ENCODE peak calls at places on chromosomes 3 and 15, in seven cellular contexts. One of them, this sample, is unnamed.

GRCh38 chr15:38325290-38325990 is 72.8 kb downstream of the SPRED1 start:
- DNase-seq in Calu3: no peak
- DNase-seq in IMR-90: peak; percentile 14
- DNase-seq in WERI-Rb-1: no peak
- DNase-seq in WTC11: no peak
- DNase-seq in brain microvascular endothelial cell: no peak
- DNase-seq in cardiac fibroblast: no peak
- DNase-seq in this sample: no peak

GRCh38 chr15:49242820-49243219 is 72.8 kb downstream of the GALK2 start:
- DNase-seq in Calu3: no peak
- DNase-seq in IMR-90: peak; percentile 95
- DNase-seq in WERI-Rb-1: no peak
- DNase-seq in WTC11: no peak
- DNase-seq in brain microvascular endothelial cell: peak; percentile 80
- DNase-seq in cardiac fibroblast: peak; percentile 84
- DNase-seq in this sample: no peak

GRCh38 chr15:31136016-31136415 is 34.5 kb upstream of the TRPM1 start:
- DNase-seq in Calu3: no peak
- DNase-seq in IMR-90: no peak
- DNase-seq in WERI-Rb-1: peak; percentile 15
- DNase-seq in WTC11: peak; percentile 49
- DNase-seq in brain microvascular endothelial cell: no peak
- DNase-seq in cardiac fibroblast: no peak
- DNase-seq in this sample: no peak

GRCh38 chr15:40696228-40696627 is 1.3 kb downstream of the RAD51 start:
- DNase-seq in Calu3: no peak
- DNase-seq in IMR-90: no peak
- DNase-seq in WERI-Rb-1: no peak
- DNase-seq in WTC11: no peak
- DNase-seq in brain microvascular endothelial cell: no peak
- DNase-seq in cardiac fibroblast: peak; percentile 5
- DNase-seq in this sample: no peak

GRCh38 chr15:83206971-83207621 is 527 bp downstream of the HDGFL3 start:
- DNase-seq in Calu3: peak; percentile 55
- DNase-seq in IMR-90: no peak
- DNase-seq in WERI-Rb-1: peak; percentile 49
- DNase-seq in WTC11: peak; percentile 57
- DNase-seq in brain microvascular endothelial cell: peak; percentile 9
- DNase-seq in cardiac fibroblast: peak; percentile 34
- DNase-seq in this sample: peak; percentile 51

GRCh38 chr15:80701676-80702311 is 6.7 kb downstream of the ABHD17C start:
- DNase-seq in Calu3: peak; percentile 39
- DNase-seq in IMR-90: no peak
- DNase-seq in WERI-Rb-1: no peak
- DNase-seq in WTC11: no peak
- DNase-seq in brain microvascular endothelial cell: no peak
- DNase-seq in cardiac fibroblast: no peak
- DNase-seq in this sample: no peak

GRCh38 chr15:40754574-40754882 is 526 bp downstream of the RMDN3 start:
- DNase-seq in Calu3: no peak
- DNase-seq in IMR-90: no peak
- DNase-seq in WERI-Rb-1: no peak
- DNase-seq in WTC11: peak; percentile 39
- DNase-seq in brain microvascular endothelial cell: no peak
- DNase-seq in cardiac fibroblast: peak; percentile 18
- DNase-seq in this sample: no peak

GRCh38 chr3:197224034-197224444 is 74.4 kb downstream of the DLG1 start:
- DNase-seq in Calu3: peak; percentile 24
- DNase-seq in IMR-90: peak; percentile 67
- DNase-seq in WERI-Rb-1: no peak
- DNase-seq in WTC11: no peak
- DNase-seq in brain microvascular endothelial cell: no peak
- DNase-seq in cardiac fibroblast: peak; percentile 78
- DNase-seq in this sample: no peak

GRCh38 chr15:74817370-74817737 is 4.7 kb downstream of the LMAN1L start:
- DNase-seq in Calu3: peak; percentile 29
- DNase-seq in IMR-90: peak; percentile 16
- DNase-seq in WERI-Rb-1: peak; percentile 88
- DNase-seq in WTC11: no peak
- DNase-seq in brain microvascular endothelial cell: peak; percentile 5
- DNase-seq in cardiac fibroblast: peak; percentile 30
- DNase-seq in this sample: no peak

GRCh38 chr3:127961963-127962362 is 46.9 kb downstream of the KBTBD12 start:
- DNase-seq in Calu3: peak; percentile 79
- DNase-seq in IMR-90: peak; percentile 25
- DNase-seq in WERI-Rb-1: no peak
- DNase-seq in WTC11: no peak
- DNase-seq in brain microvascular endothelial cell: peak; percentile 38
- DNase-seq in cardiac fibroblast: peak; percentile 37
- DNase-seq in this sample: no peak

GRCh38 chr3:35651888-35652287 is 12.6 kb downstream of the ARPP21 start:
- DNase-seq in Calu3: no peak
- DNase-seq in IMR-90: peak; percentile 22
- DNase-seq in WERI-Rb-1: no peak
- DNase-seq in WTC11: no peak
- DNase-seq in brain microvascular endothelial cell: peak; percentile 50
- DNase-seq in cardiac fibroblast: peak; percentile 66
- DNase-seq in this sample: no peak

GRCh38 chr15:66765478-66766281 is 63.6 kb downstream of the SMAD6 start:
- DNase-seq in Calu3: peak; percentile 99
- DNase-seq in IMR-90: no peak
- DNase-seq in WERI-Rb-1: no peak
- DNase-seq in WTC11: no peak
- DNase-seq in brain microvascular endothelial cell: no peak
- DNase-seq in cardiac fibroblast: no peak
- DNase-seq in this sample: no peak

GRCh38 chr3:144032531-144033234 is 61.1 kb downstream of the DIPK2A start:
- DNase-seq in Calu3: no peak
- DNase-seq in IMR-90: no peak
- DNase-seq in WERI-Rb-1: no peak
- DNase-seq in WTC11: no peak
- DNase-seq in brain microvascular endothelial cell: no peak
- DNase-seq in cardiac fibroblast: no peak
- DNase-seq in this sample: no peak

GRCh38 chr15:67746022-67746421 is 79.3 kb upstream of the SKOR1 start:
- DNase-seq in Calu3: no peak
- DNase-seq in IMR-90: peak; percentile 36
- DNase-seq in WERI-Rb-1: no peak
- DNase-seq in WTC11: no peak
- DNase-seq in brain microvascular endothelial cell: no peak
- DNase-seq in cardiac fibroblast: peak; percentile 87
- DNase-seq in this sample: no peak

GRCh38 chr3:45152307-45152706 is 6.1 kb upstream of the CDCP1 start:
- DNase-seq in Calu3: no peak
- DNase-seq in IMR-90: no peak
- DNase-seq in WERI-Rb-1: no peak
- DNase-seq in WTC11: no peak
- DNase-seq in brain microvascular endothelial cell: no peak
- DNase-seq in cardiac fibroblast: no peak
- DNase-seq in this sample: no peak

GRCh38 chr3:38725726-38726410 is 76.4 kb upstream of the SCN5A start:
- DNase-seq in Calu3: no peak
- DNase-seq in IMR-90: peak; percentile 76
- DNase-seq in WERI-Rb-1: no peak
- DNase-seq in WTC11: no peak
- DNase-seq in brain microvascular endothelial cell: peak; percentile 36
- DNase-seq in cardiac fibroblast: peak; percentile 39
- DNase-seq in this sample: no peak

GRCh38 chr3:73582535-73582934 is 42.2 kb downstream of the PDZRN3 start:
- DNase-seq in Calu3: no peak
- DNase-seq in IMR-90: no peak
- DNase-seq in WERI-Rb-1: no peak
- DNase-seq in WTC11: no peak
- DNase-seq in brain microvascular endothelial cell: no peak
- DNase-seq in cardiac fibroblast: no peak
- DNase-seq in this sample: no peak

GRCh38 chr15:38297623-38298388 is 45.2 kb downstream of the SPRED1 start:
- DNase-seq in Calu3: no peak
- DNase-seq in IMR-90: peak; percentile 62
- DNase-seq in WERI-Rb-1: no peak
- DNase-seq in WTC11: no peak
- DNase-seq in brain microvascular endothelial cell: no peak
- DNase-seq in cardiac fibroblast: peak; percentile 55
- DNase-seq in this sample: no peak

DNA sequence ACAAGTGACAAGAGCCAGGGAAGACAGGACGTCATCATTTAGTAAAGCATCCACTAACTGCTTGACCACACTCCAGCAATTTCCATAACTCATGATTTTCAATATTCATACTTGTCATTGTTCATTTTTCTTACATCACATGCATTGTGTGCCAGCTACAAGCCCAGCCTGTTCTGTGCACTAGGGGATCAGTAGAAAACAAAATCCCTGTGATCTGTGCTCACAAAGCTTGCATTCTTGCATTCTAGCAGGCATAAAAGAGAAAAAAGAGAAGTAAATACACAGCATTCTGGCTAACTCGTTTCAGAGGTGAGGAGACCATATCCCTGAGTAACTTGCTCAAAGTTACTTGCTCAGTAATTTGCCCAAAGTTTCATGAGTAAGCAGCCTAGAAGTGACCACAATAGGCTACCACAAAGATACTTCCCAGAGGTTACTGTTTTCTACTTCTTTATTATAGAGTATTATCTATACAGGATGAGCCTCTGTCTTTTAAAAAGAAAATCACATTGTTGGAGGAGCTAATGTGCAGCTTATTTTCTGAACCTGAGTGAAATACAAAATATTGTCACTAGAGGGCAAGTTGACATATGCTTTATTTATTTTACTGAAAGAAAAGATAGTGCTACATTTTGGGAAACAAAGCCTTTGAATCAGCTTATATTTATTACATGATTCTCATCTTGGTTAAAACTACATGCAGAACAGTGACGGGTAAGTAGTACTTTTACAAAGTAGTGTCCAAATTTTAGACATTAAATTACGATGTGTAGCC is 701.4 kb upstream of the LMCD1 start:
- DNase-seq in Calu3: no peak
- DNase-seq in IMR-90: no peak
- DNase-seq in WERI-Rb-1: no peak
- DNase-seq in WTC11: no peak
- DNase-seq in brain microvascular endothelial cell: no peak
- DNase-seq in cardiac fibroblast: peak; percentile 27
- DNase-seq in this sample: no peak
- TF ChIP-seq CTCF in Calu3: no peak
- TF ChIP-seq CTCF in IMR-90: no peak
- TF ChIP-seq CTCF in WERI-Rb-1: no peak
- TF ChIP-seq CTCF in WTC11: no peak
- TF ChIP-seq CTCF in brain microvascular endothelial cell: no peak
- TF ChIP-seq CTCF in cardiac fibroblast: peak; percentile 16
- TF ChIP-seq CTCF in this sample: peak; percentile 62

GRCh38 chr3:8709287-8709686 is 24.3 kb upstream of the CAV3 start:
- DNase-seq in Calu3: no peak
- DNase-seq in IMR-90: no peak
- DNase-seq in WERI-Rb-1: no peak
- DNase-seq in WTC11: no peak
- DNase-seq in brain microvascular endothelial cell: no peak
- DNase-seq in cardiac fibroblast: no peak
- DNase-seq in this sample: no peak

GRCh38 chr3:8712871-8713360 is 20.7 kb upstream of the CAV3 start:
- DNase-seq in Calu3: no peak
- DNase-seq in IMR-90: no peak
- DNase-seq in WERI-Rb-1: no peak
- DNase-seq in WTC11: no peak
- DNase-seq in brain microvascular endothelial cell: no peak
- DNase-seq in cardiac fibroblast: no peak
- DNase-seq in this sample: no peak

GRCh38 chr3:8712045-8712870 is 21.3 kb upstream of the CAV3 start:
- DNase-seq in Calu3: no peak
- DNase-seq in IMR-90: peak; percentile 34
- DNase-seq in WERI-Rb-1: no peak
- DNase-seq in WTC11: no peak
- DNase-seq in brain microvascular endothelial cell: no peak
- DNase-seq in cardiac fibroblast: peak; percentile 10
- DNase-seq in this sample: no peak

GRCh38 chr3:8709801-8710524 is 23.6 kb upstream of the CAV3 start:
- DNase-seq in Calu3: no peak
- DNase-seq in IMR-90: no peak
- DNase-seq in WERI-Rb-1: peak; percentile 94
- DNase-seq in WTC11: no peak
- DNase-seq in brain microvascular endothelial cell: no peak
- DNase-seq in cardiac fibroblast: no peak
- DNase-seq in this sample: no peak

GRCh38 chr3:8713901-8714759 is 19.5 kb upstream of the CAV3 start:
- DNase-seq in Calu3: peak; percentile 14
- DNase-seq in IMR-90: no peak
- DNase-seq in WERI-Rb-1: peak; percentile 33
- DNase-seq in WTC11: peak; percentile 72
- DNase-seq in brain microvascular endothelial cell: no peak
- DNase-seq in cardiac fibroblast: peak; percentile 16
- DNase-seq in this sample: no peak
- TF ChIP-seq CTCF in Calu3: peak; percentile 22
- TF ChIP-seq CTCF in IMR-90: peak; percentile 26
- TF ChIP-seq CTCF in WERI-Rb-1: peak; percentile 61
- TF ChIP-seq CTCF in WTC11: peak; percentile 47
- TF ChIP-seq CTCF in brain microvascular endothelial cell: peak; percentile 66
- TF ChIP-seq CTCF in cardiac fibroblast: peak; percentile 67
- TF ChIP-seq CTCF in this sample: peak; percentile 53

GRCh38 chr3:89113344-89113743 is 5.9 kb downstream of the EPHA3 start:
- DNase-seq in Calu3: no peak
- DNase-seq in IMR-90: no peak
- DNase-seq in WERI-Rb-1: no peak
- DNase-seq in WTC11: no peak
- DNase-seq in brain microvascular endothelial cell: no peak
- DNase-seq in cardiac fibroblast: no peak
- DNase-seq in this sample: no peak

GRCh38 chr3:89113887-89114840 is 6.7 kb downstream of the EPHA3 start:
- DNase-seq in Calu3: peak; percentile 72
- DNase-seq in IMR-90: peak; percentile 42
- DNase-seq in WERI-Rb-1: peak; percentile 84
- DNase-seq in WTC11: peak; percentile 89
- DNase-seq in brain microvascular endothelial cell: peak; percentile 70
- DNase-seq in cardiac fibroblast: peak; percentile 74
- DNase-seq in this sample: peak; percentile 72

GRCh38 chr3:89116486-89116885 is 9.1 kb downstream of the EPHA3 start:
- DNase-seq in Calu3: no peak
- DNase-seq in IMR-90: no peak
- DNase-seq in WERI-Rb-1: no peak
- DNase-seq in WTC11: no peak
- DNase-seq in brain microvascular endothelial cell: no peak
- DNase-seq in cardiac fibroblast: no peak
- DNase-seq in this sample: no peak

DNA sequence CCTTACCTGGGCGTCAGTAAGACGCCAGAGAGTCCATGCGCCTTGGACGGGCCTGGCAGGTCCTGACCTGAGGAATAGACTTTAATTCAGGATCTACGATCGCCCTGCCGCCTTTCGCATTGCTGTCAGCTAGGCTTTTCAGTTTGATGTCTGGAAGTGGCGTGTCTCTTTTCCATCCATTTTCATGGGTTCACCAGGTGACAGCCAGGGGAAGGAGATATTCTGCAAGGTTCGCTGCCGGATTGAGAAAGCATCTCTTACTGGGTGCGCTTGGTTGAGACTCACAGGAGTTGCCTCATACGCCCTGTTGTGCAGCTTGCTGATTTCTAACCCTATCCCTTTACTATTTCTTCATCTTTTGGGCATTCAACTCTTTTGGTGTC is 7.4 kb downstream of the EPHA3 start:
- DNase-seq in Calu3: peak; percentile 24
- DNase-seq in IMR-90: no peak
- DNase-seq in WERI-Rb-1: no peak
- DNase-seq in WTC11: no peak
- DNase-seq in brain microvascular endothelial cell: no peak
- DNase-seq in cardiac fibroblast: no peak
- DNase-seq in this sample: no peak
- TF ChIP-seq CTCF in Calu3: no peak
- TF ChIP-seq CTCF in IMR-90: no peak
- TF ChIP-seq CTCF in WERI-Rb-1: no peak
- TF ChIP-seq CTCF in WTC11: no peak
- TF ChIP-seq CTCF in brain microvascular endothelial cell: no peak
- TF ChIP-seq CTCF in cardiac fibroblast: no peak
- TF ChIP-seq CTCF in this sample: peak; percentile 41

GRCh38 chr3:78154521-78155186 is 1114.8 kb downstream of the ROBO2 start:
- DNase-seq in Calu3: no peak
- DNase-seq in IMR-90: no peak
- DNase-seq in WERI-Rb-1: no peak
- DNase-seq in WTC11: no peak
- DNase-seq in brain microvascular endothelial cell: no peak
- DNase-seq in cardiac fibroblast: peak; percentile 33
- DNase-seq in this sample: no peak
- TF ChIP-seq CTCF in Calu3: no peak
- TF ChIP-seq CTCF in IMR-90: no peak
- TF ChIP-seq CTCF in WERI-Rb-1: no peak
- TF ChIP-seq CTCF in WTC11: no peak
- TF ChIP-seq CTCF in brain microvascular endothelial cell: no peak
- TF ChIP-seq CTCF in cardiac fibroblast: no peak
- TF ChIP-seq CTCF in this sample: no peak

This sample was measured in neural crest cell.